ENCODE peak calls at places on chromosomes 3 and 15, in ten cellular contexts. One of them, this sample, is unnamed.
A peak's percentile ranks its signal among the peaks of the same experiment; 100 is the strongest.

GRCh38 chr15:39855400-39855799 is 64.7 kb downstream of the GPR176 start:
- DNase-seq in mucosa of gallbladder: no peak
- DNase-seq in ELR: no peak
- DNase-seq in GM20000: no peak
- DNase-seq in left colon: no peak
- DNase-seq in NAMALWA: no peak
- DNase-seq in WERI-Rb-1: no peak
- DNase-seq in testis: no peak
- DNase-seq in NCI-H1105 treated with DMSO at 0.1 percent for 48 hours: no peak
- DNase-seq in AG09309: no peak
- DNase-seq in this sample: no peak

GRCh38 chr15:45439521-45439931 is 61.2 kb upstream of the GATM start:
- DNase-seq in NCI-H1105 treated with DMSO at 0.1 percent for 48 hours: no peak
- DNase-seq in NAMALWA: no peak
- DNase-seq in left colon: peak; percentile 66
- DNase-seq in AG09309: no peak
- DNase-seq in ELR: no peak
- DNase-seq in GM20000: no peak
- DNase-seq in WERI-Rb-1: no peak
- DNase-seq in mucosa of gallbladder: no peak
- DNase-seq in testis: no peak
- DNase-seq in this sample: no peak

GRCh38 chr3:70824078-70824477 is 511.6 kb upstream of the MDFIC2 start:
- DNase-seq in NAMALWA: no peak
- DNase-seq in WERI-Rb-1: no peak
- DNase-seq in testis: no peak
- DNase-seq in NCI-H1105 treated with DMSO at 0.1 percent for 48 hours: no peak
- DNase-seq in left colon: no peak
- DNase-seq in AG09309: no peak
- DNase-seq in GM20000: no peak
- DNase-seq in mucosa of gallbladder: no peak
- DNase-seq in ELR: no peak
- DNase-seq in this sample: no peak

GRCh38 chr15:59892995-59893394 is 111.1 kb upstream of the FOXB1 start:
- DNase-seq in AG09309: no peak
- DNase-seq in testis: no peak
- DNase-seq in GM20000: no peak
- DNase-seq in NAMALWA: no peak
- DNase-seq in left colon: no peak
- DNase-seq in WERI-Rb-1: no peak
- DNase-seq in NCI-H1105 treated with DMSO at 0.1 percent for 48 hours: no peak
- DNase-seq in mucosa of gallbladder: no peak
- DNase-seq in ELR: peak; percentile 23
- DNase-seq in this sample: no peak

GRCh38 chr3:194330579-194330978 is 20.5 kb downstream of the CPN2 start:
- DNase-seq in NAMALWA: no peak
- DNase-seq in mucosa of gallbladder: peak; percentile 59
- DNase-seq in left colon: no peak
- DNase-seq in GM20000: no peak
- DNase-seq in AG09309: peak; percentile 72
- DNase-seq in ELR: no peak
- DNase-seq in testis: no peak
- DNase-seq in NCI-H1105 treated with DMSO at 0.1 percent for 48 hours: no peak
- DNase-seq in WERI-Rb-1: no peak
- DNase-seq in this sample: no peak

GRCh38 chr3:15977598-15978232 is 179.9 kb upstream of the ANKRD28 start:
- DNase-seq in NAMALWA: no peak
- DNase-seq in GM20000: no peak
- DNase-seq in AG09309: no peak
- DNase-seq in left colon: no peak
- DNase-seq in mucosa of gallbladder: no peak
- DNase-seq in ELR: no peak
- DNase-seq in NCI-H1105 treated with DMSO at 0.1 percent for 48 hours: no peak
- DNase-seq in testis: no peak
- DNase-seq in WERI-Rb-1: no peak
- DNase-seq in this sample: no peak

GRCh38 chr15:40815042-40815678 is 7.9 kb upstream of the DNAJC17 start:
- DNase-seq in mucosa of gallbladder: no peak
- DNase-seq in ELR: no peak
- DNase-seq in GM20000: no peak
- DNase-seq in WERI-Rb-1: no peak
- DNase-seq in left colon: no peak
- DNase-seq in NAMALWA: no peak
- DNase-seq in NCI-H1105 treated with DMSO at 0.1 percent for 48 hours: peak; percentile 0
- DNase-seq in testis: peak; percentile 89
- DNase-seq in AG09309: no peak
- DNase-seq in this sample: no peak

GRCh38 chr15:58440181-58440910 is 8.6 kb downstream of the LIPC start:
- DNase-seq in NCI-H1105 treated with DMSO at 0.1 percent for 48 hours: no peak
- DNase-seq in GM20000: no peak
- DNase-seq in ELR: peak; percentile 71
- DNase-seq in mucosa of gallbladder: peak; percentile 74
- DNase-seq in testis: no peak
- DNase-seq in left colon: no peak
- DNase-seq in AG09309: no peak
- DNase-seq in WERI-Rb-1: no peak
- DNase-seq in NAMALWA: no peak
- DNase-seq in this sample: no peak

GRCh38 chr15:95556866-95557225 is 773.7 kb upstream of the NR2F2 start:
- DNase-seq in ELR: no peak
- DNase-seq in NCI-H1105 treated with DMSO at 0.1 percent for 48 hours: no peak
- DNase-seq in left colon: no peak
- DNase-seq in testis: peak; percentile 54
- DNase-seq in GM20000: no peak
- DNase-seq in AG09309: no peak
- DNase-seq in NAMALWA: no peak
- DNase-seq in WERI-Rb-1: no peak
- DNase-seq in mucosa of gallbladder: no peak
- DNase-seq in this sample: no peak

GRCh38 chr3:179020112-179020511 is 51.5 kb downstream of the ZMAT3 start:
- DNase-seq in GM20000: no peak
- DNase-seq in NCI-H1105 treated with DMSO at 0.1 percent for 48 hours: no peak
- DNase-seq in mucosa of gallbladder: no peak
- DNase-seq in NAMALWA: no peak
- DNase-seq in testis: no peak
- DNase-seq in left colon: no peak
- DNase-seq in AG09309: no peak
- DNase-seq in WERI-Rb-1: no peak
- DNase-seq in ELR: no peak
- DNase-seq in this sample: no peak

GRCh38 chr3:44128057-44128775 is 113.5 kb upstream of the TOPAZ1 start:
- DNase-seq in mucosa of gallbladder: no peak
- DNase-seq in AG09309: no peak
- DNase-seq in WERI-Rb-1: no peak
- DNase-seq in NCI-H1105 treated with DMSO at 0.1 percent for 48 hours: no peak
- DNase-seq in ELR: no peak
- DNase-seq in testis: no peak
- DNase-seq in GM20000: no peak
- DNase-seq in NAMALWA: no peak
- DNase-seq in left colon: no peak
- DNase-seq in this sample: no peak